ENCODE peak calls at places on chromosomes 6 and 20, in five cellular contexts. O is CD8-positive, alpha-beta T cell; L is left ventricle myocardium inferior; E is HCT116; S is psoas muscle. V is an unnamed sample.

GRCh38 chr6:2819891-2820814 is 21.5 kb downstream of the SERPINB1 start:
- DNase-seq in O (no peak), L (no peak), E (no peak), S (no peak), V (no peak)

GRCh38 chr20:57265649-57266250 is 691 bp downstream of the BMP7 start:
- DNase-seq in O (no peak), L (no peak), E (no peak), S (no peak), V (no peak)

GRCh38 chr6:121492536-121492935 is 57.1 kb downstream of the GJA1 start:
- DNase-seq in O (no peak), L (no peak), E (no peak), S (no peak), V (no peak)

GRCh38 chr20:39429716-39430115 is 467.6 kb downstream of the DHX35 start:
- DNase-seq in O (no peak), L (no peak), E (no peak), S (no peak), V (no peak)

GRCh38 chr6:136244061-136244616 is 6.0 kb downstream of the MTFR2 start:
- DNase-seq in O (no peak), L (no peak), E (no peak), S (no peak), V (no peak)

GRCh38 chr6:170436209-170436809 is 116.8 kb downstream of the PSMB1 start:
- DNase-seq in O (no peak), L (no peak), E (no peak), S (no peak), V (no peak)

GRCh38 chr20:58447733-58448391 is 58.8 kb downstream of the VAPB start:
- DNase-seq in O (peak; percentile 27), L (no peak), E (peak; percentile 33), S (no peak), V (no peak)

GRCh38 chr6:153588328-153588727 is 450.7 kb upstream of the OPRM1 start:
- DNase-seq in O (no peak), L (no peak), E (no peak), S (no peak), V (no peak)

GRCh38 chr20:39109933-39110818 is 148.0 kb downstream of the DHX35 start:
- DNase-seq in O (no peak), L (no peak), E (no peak), S (no peak), V (no peak)

GRCh38 chr20:3613821-3614440 is 49.3 kb downstream of the GFRA4 start:
- DNase-seq in O (no peak), L (no peak), E (no peak), S (no peak), V (no peak)

DNA sequence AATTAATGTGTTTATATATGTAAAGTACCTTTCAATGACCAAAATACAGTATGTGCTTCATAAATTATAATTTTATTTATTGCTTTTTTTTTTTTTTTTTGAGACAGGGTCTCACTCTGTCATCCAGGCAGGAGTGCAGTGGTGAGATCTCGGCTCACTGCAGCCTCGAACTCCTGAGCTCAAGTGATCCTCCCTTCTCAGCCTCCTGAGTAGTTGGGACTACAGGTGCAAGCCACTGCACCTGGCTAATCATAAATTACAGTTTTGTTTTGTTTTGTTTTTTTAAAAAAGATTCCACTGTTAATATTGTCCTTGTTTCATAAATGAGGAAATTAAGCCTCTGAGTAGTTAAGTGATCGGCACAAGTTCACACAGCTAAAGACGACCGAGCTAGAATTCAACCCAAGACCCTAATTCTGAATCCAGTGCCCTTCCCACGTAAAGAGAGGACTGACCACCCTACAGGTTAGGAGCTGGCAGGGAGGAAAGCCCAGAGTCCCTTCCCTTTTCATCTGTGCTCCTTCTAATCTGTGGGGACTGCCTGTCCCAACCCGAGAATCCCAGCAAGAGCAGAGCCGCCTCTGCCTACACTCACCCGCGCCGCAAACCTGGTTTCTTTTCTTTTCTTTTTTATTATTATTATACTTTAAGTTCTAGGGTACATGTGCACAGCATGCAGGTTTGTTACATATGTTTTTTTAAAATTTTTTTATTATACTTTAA is 8.5 kb upstream of the GDF5 start:
- DNase-seq in O (no peak), L (no peak), E (no peak), S (no peak), V (no peak)
- H3K4me3 ChIP-seq in O (no peak overlapping the region), L (peak overlapping the region; percentile 57), E (no peak overlapping the region), S (peak overlapping the region; percentile 63), V (peak overlapping the region; percentile 19)

GRCh38 chr20:37524221-37524700 is 3.2 kb downstream of the NNAT start:
- DNase-seq in O (no peak), L (no peak), E (no peak), S (peak; percentile 80), V (no peak)
- H3K27ac ChIP-seq in O (no peak overlapping the region), L (peak overlapping the region; percentile 94), E (peak overlapping the region; percentile 36), S (peak overlapping the region; percentile 100), V (no peak overlapping the region)

GRCh38 chr6:123380257-123380656 is 256.5 kb downstream of the TRDN start:
- DNase-seq in O (no peak), L (no peak), E (no peak), S (no peak), V (no peak)
- TF ChIP-seq CTCF in O (no peak), L (peak; percentile 51), E (peak; percentile 12), S (peak; percentile 15), V (no peak)

DNA sequence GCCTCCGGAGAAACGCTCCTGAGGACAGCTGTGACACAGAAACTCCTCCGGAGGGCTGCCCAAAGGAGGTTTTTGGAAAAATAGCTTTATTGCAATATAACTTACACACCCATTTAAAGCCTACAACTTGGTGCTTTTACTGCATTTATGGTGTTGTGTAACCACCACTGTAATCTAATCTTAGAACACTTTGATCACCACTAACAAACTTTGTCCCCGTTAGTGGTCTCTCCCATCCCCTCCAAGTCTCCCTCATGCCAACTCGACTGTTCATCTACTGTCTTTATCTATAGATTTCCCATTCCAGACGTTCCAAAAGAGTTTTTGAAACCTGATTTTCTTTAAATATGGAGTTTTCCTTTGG is 62.8 kb downstream of the SYNJ2 start:
- DNase-seq in O (no peak), L (no peak), E (no peak), S (no peak), V (no peak)
- H3K4me3 ChIP-seq in O (no peak overlapping the region), L (peak overlapping the region; percentile 61), E (no peak overlapping the region), S (peak overlapping the region; percentile 43), V (no peak overlapping the region)